ENCODE peak calls at places on chromosomes 12 and 14, in eight cellular contexts. Z is CD4-positive, CD25-positive, alpha-beta regulatory T cell; D is keratinocyte; T is A549; F is stimulated activated CD4-positive, alpha-beta T cell treated with anti-CD3 and anti-CD28 coated beads, Interleukin-1b, Interleukin-23, amount 100 ng/mL, for 24 hours; K is T follicular helper cell; Q is aorta; P is HTR-8/SVneo. B is an unnamed sample.

GRCh38 chr14:78127233-78127632 is 42.9 kb upstream of the NRXN3 start:
- DNase-seq in F (no peak), K (no peak), Z (no peak), P (no peak), Q (no peak), D (no peak), T (no peak), B (no peak)

GRCh38 chr12:46253544-46254162 is 15.2 kb downstream of the SLC38A1 start:
- DNase-seq in T (no peak), Z (no peak), K (no peak), D (no peak), F (no peak), P (no peak), Q (no peak), B (no peak)

GRCh38 chr14:40691066-40691465 is 915.6 kb upstream of the LRFN5 start:
- DNase-seq in K (no peak), P (no peak), Q (no peak), F (no peak), Z (no peak), T (no peak), D (no peak), B (no peak)

GRCh38 chr12:3160081-3160480 is 82.9 kb downstream of the TSPAN9 start:
- DNase-seq in Z (no peak), T (no peak), P (no peak), F (no peak), D (no peak), K (no peak), Q (no peak), B (no peak)

GRCh38 chr12:75945581-75945980 is 86.0 kb downstream of the PHLDA1 start:
- DNase-seq in Q (no peak), F (no peak), Z (no peak), T (no peak), P (no peak), D (no peak), K (no peak), B (no peak)

GRCh38 chr14:68787235-68787727 is 5.6 kb downstream of the ZFP36L1 start:
- DNase-seq in D (no peak), K (no peak), Q (peak), F (no peak), Z (peak), P (no peak), T (peak), B (peak)

GRCh38 chr12:14272954-14273910 is 92.2 kb upstream of the ATF7IP start:
- DNase-seq in D (peak), Z (no peak), Q (no peak), T (no peak), P (no peak), K (no peak), F (no peak), B (no peak)

GRCh38 chr12:40127408-40127807 is 21.5 kb upstream of the SLC2A13 start:
- DNase-seq in F (no peak), Z (no peak), T (no peak), D (no peak), K (no peak), P (no peak), Q (no peak), B (no peak)

GRCh38 chr12:103855896-103856657 is 15.0 kb upstream of the NT5DC3 start:
- DNase-seq in T (no peak), Z (no peak), D (no peak), Q (no peak), F (no peak), K (no peak), P (no peak), B (no peak)

GRCh38 chr14:76024211-76024907 is 38.8 kb downstream of the IFT43 start:
- DNase-seq in Q (no peak), P (no peak), T (no peak), F (no peak), Z (no peak), D (no peak), K (no peak), B (no peak)

GRCh38 chr12:100574262-100575074 is 984 bp downstream of the GAS2L3 start:
- DNase-seq in D (no peak), P (no peak), Q (peak), Z (no peak), T (peak), K (no peak), F (no peak), B (no peak)

GRCh38 chr12:53073881-53074280 is 5.3 kb downstream of the SPRYD3 start:
- DNase-seq in P (no peak), T (no peak), K (no peak), F (no peak), D (no peak), Q (no peak), Z (no peak), B (peak)

GRCh38 chr14:45715946-45716345 is 462.9 kb upstream of the MIS18BP1 start:
- DNase-seq in Q (no peak), P (no peak), D (no peak), K (no peak), Z (no peak), F (no peak), T (no peak), B (no peak)

GRCh38 chr12:104340917-104341611 is 37.5 kb downstream of the EID3 start:
- DNase-seq in K (no peak), Q (no peak), D (no peak), T (peak), F (no peak), Z (no peak), P (no peak), B (no peak)

GRCh38 chr14:67232066-67232465 is 9.2 kb upstream of the PALS1 start:
- DNase-seq in F (no peak), D (no peak), K (no peak), T (no peak), Z (no peak), P (no peak), Q (no peak), B (no peak)

GRCh38 chr12:31860401-31860800 is 98.8 kb upstream of the RESF1 start:
- DNase-seq in D (no peak), P (no peak), F (no peak), T (no peak), K (no peak), Q (no peak), Z (no peak), B (no peak)

GRCh38 chr12:96457191-96457930 is 32.0 kb upstream of the CFAP54 start:
- DNase-seq in P (no peak), F (no peak), K (no peak), D (no peak), Z (no peak), T (no peak), Q (no peak), B (no peak)

GRCh38 chr14:24674204-24674970 is 40.4 kb upstream of the GZMB start:
- DNase-seq in K (peak), Q (no peak), D (no peak), T (no peak), F (peak), P (no peak), Z (no peak), B (no peak)

GRCh38 chr14:63603749-63604277 is 37.9 kb downstream of the WDR89 start:
- DNase-seq in T (no peak), Q (no peak), D (no peak), P (no peak), F (no peak), Z (no peak), K (no peak), B (no peak)

GRCh38 chr12:71799105-71799504 is 40.5 kb upstream of the TBC1D15 start:
- DNase-seq in T (no peak), K (no peak), D (no peak), F (no peak), Z (no peak), P (no peak), Q (no peak), B (no peak)

GRCh38 chr14:31387091-31387490 is 33.3 kb downstream of the HEATR5A start:
- DNase-seq in P (no peak), Q (no peak), T (no peak), Z (no peak), K (no peak), D (no peak), F (no peak), B (no peak)

GRCh38 chr12:68292157-68292940 is 38.9 kb upstream of the IL22 start:
- DNase-seq in D (no peak), Q (no peak), P (no peak), Z (no peak), F (no peak), K (no peak), T (no peak), B (no peak)

GRCh38 chr12:111163422-111163821 is 205.5 kb downstream of the PHETA1 start:
- DNase-seq in T (no peak), P (no peak), F (no peak), Q (no peak), K (no peak), Z (no peak), D (no peak), B (no peak)

GRCh38 chr14:74401504-74402241 is 24.3 kb downstream of the SYNDIG1L start:
- DNase-seq in T (no peak), Z (peak), D (no peak), P (no peak), K (peak), Q (peak), F (peak), B (no peak)

GRCh38 chr14:67566908-67567307 is 33.2 kb downstream of the PIGH start:
- DNase-seq in F (no peak), T (no peak), Q (no peak), P (no peak), K (no peak), D (no peak), Z (no peak), B (no peak)

GRCh38 chr14:35398095-35398584 is 6.4 kb downstream of the NFKBIA start:
- DNase-seq in D (no peak), Z (no peak), F (no peak), K (no peak), Q (no peak), T (no peak), P (no peak), B (peak)

GRCh38 chr12:10361084-10361483 is 28.8 kb downstream of the KLRK1 start:
- DNase-seq in P (no peak), F (no peak), D (no peak), Z (no peak), K (no peak), Q (no peak), T (no peak), B (no peak)

GRCh38 chr14:36346052-36346451 is 25.6 kb upstream of the MBIP start:
- DNase-seq in F (no peak), P (no peak), T (no peak), Z (no peak), K (no peak), Q (no peak), D (no peak), B (no peak)

GRCh38 chr14:34081576-34082136 is 130.8 kb upstream of the EGLN3 start:
- DNase-seq in Q (no peak), D (no peak), F (no peak), P (peak), Z (no peak), K (no peak), T (peak), B (no peak)

GRCh38 chr12:77888611-77889010 is 57.9 kb downstream of the NAV3 start:
- DNase-seq in Q (no peak), T (peak), F (no peak), P (no peak), Z (no peak), D (peak), K (no peak), B (no peak)

GRCh38 chr14:38389666-38390065 is 133.8 kb upstream of the CLEC14A start:
- DNase-seq in K (no peak), F (no peak), T (no peak), Q (no peak), P (no peak), D (no peak), Z (no peak), B (no peak)